ENCODE peak calls at places on chromosomes 13 and 19, in five cellular contexts. One of them, this sample, is unnamed.

GRCh38 chr19:5913739-5914357 is at the start of gene CAPS:
- DNase-seq in effector CD8-positive, alpha-beta T cell: no peak
- DNase-seq in T-helper 17 cell: no peak
- DNase-seq in HCEC 1CT: no peak
- DNase-seq in A172: peak
- DNase-seq in this sample: peak

GRCh38 chr13:30465541-30466357 is at the start of gene HMGB1:
- DNase-seq in A172: peak
- DNase-seq in effector CD8-positive, alpha-beta T cell: peak
- DNase-seq in HCEC 1CT: peak
- DNase-seq in T-helper 17 cell: peak
- DNase-seq in this sample: peak

GRCh38 chr19:35109395-35110112 is 6.1 kb upstream of the FXYD3 start:
- DNase-seq in A172: peak
- DNase-seq in HCEC 1CT: no peak
- DNase-seq in T-helper 17 cell: no peak
- DNase-seq in effector CD8-positive, alpha-beta T cell: no peak
- DNase-seq in this sample: no peak

GRCh38 chr13:63948045-63948444 is 2532.4 kb upstream of the PCDH20 start:
- DNase-seq in T-helper 17 cell: no peak
- DNase-seq in HCEC 1CT: no peak
- DNase-seq in A172: peak
- DNase-seq in effector CD8-positive, alpha-beta T cell: no peak
- DNase-seq in this sample: no peak

GRCh38 chr19:19345232-19345631 is 24.6 kb downstream of the MAU2 start:
- DNase-seq in HCEC 1CT: no peak
- DNase-seq in T-helper 17 cell: no peak
- DNase-seq in A172: no peak
- DNase-seq in effector CD8-positive, alpha-beta T cell: no peak
- DNase-seq in this sample: no peak

GRCh38 chr13:112968910-112969691 is at the start of gene MCF2L:
- DNase-seq in A172: peak
- DNase-seq in HCEC 1CT: no peak
- DNase-seq in T-helper 17 cell: peak
- DNase-seq in effector CD8-positive, alpha-beta T cell: peak
- DNase-seq in this sample: peak

GRCh38 chr13:19056355-19056880 is 125.2 kb downstream of the TUBA3C start:
- DNase-seq in A172: no peak
- DNase-seq in HCEC 1CT: no peak
- DNase-seq in T-helper 17 cell: no peak
- DNase-seq in effector CD8-positive, alpha-beta T cell: no peak
- DNase-seq in this sample: no peak

GRCh38 chr13:36362251-36362650 is 16.1 kb upstream of the SPART start:
- DNase-seq in effector CD8-positive, alpha-beta T cell: no peak
- DNase-seq in A172: peak
- DNase-seq in T-helper 17 cell: no peak
- DNase-seq in HCEC 1CT: peak
- DNase-seq in this sample: no peak

GRCh38 chr19:20558011-20558410 is 7.6 kb downstream of the ZNF737 start:
- DNase-seq in A172: no peak
- DNase-seq in effector CD8-positive, alpha-beta T cell: no peak
- DNase-seq in T-helper 17 cell: no peak
- DNase-seq in HCEC 1CT: no peak
- DNase-seq in this sample: no peak

This sample was measured in frontal cortex.